ENCODE peak calls at places on chromosomes 12 and 14, in eight cellular contexts. Y is K562; Z is left ventricle myocardium inferior; A is RWPE1; J is right lobe of liver; M is esophagus muscularis mucosa; B is CD8-positive, alpha-beta T cell; G is astrocyte of the spinal cord. I is an unnamed sample.
A peak's percentile ranks its signal among the peaks of the same experiment; 100 is the strongest.

GRCh38 chr14:77327111-77327510 is 6.3 kb downstream of the GSTZ1 start:
- DNase-seq in Y (no peak), Z (no peak), A (no peak), J (no peak), M (no peak), B (no peak), G (no peak), I (no peak)

GRCh38 chr14:68225321-68225720 is 405.7 kb downstream of the RAD51B start:
- DNase-seq in Y (no peak), Z (no peak), A (no peak), J (no peak), M (no peak), B (no peak), G (no peak), I (no peak)

GRCh38 chr14:83556065-83556464 is 1973.9 kb upstream of the FLRT2 start:
- DNase-seq in Y (no peak), Z (no peak), A (no peak), J (no peak), M (no peak), B (no peak), G (peak; percentile 50), I (peak; percentile 12)

GRCh38 chr12:96878704-96879103 is 28.4 kb upstream of the NEDD1 start:
- DNase-seq in Y (no peak), Z (no peak), A (no peak), J (no peak), M (no peak), B (no peak), G (peak; percentile 75), I (peak; percentile 91)

GRCh38 chr12:124390442-124391116 is 95.7 kb downstream of the RFLNA start:
- DNase-seq in Y (no peak), Z (peak; percentile 66), A (peak; percentile 68), J (peak; percentile 68), M (no peak), B (no peak), G (peak; percentile 73), I (peak; percentile 80)

GRCh38 chr12:104291867-104292524 is 11.5 kb upstream of the EID3 start:
- DNase-seq in Y (no peak), Z (no peak), A (no peak), J (no peak), M (no peak), B (no peak), G (no peak), I (peak; percentile 4)

GRCh38 chr12:109346920-109347319 is 780 bp upstream of the MYO1H start:
- DNase-seq in Y (peak; percentile 21), Z (no peak), A (no peak), J (no peak), M (peak; percentile 12), B (no peak), G (no peak), I (no peak)

GRCh38 chr12:6424848-6425247 is 19.9 kb upstream of the CD27 start:
- DNase-seq in Y (peak; percentile 11), Z (no peak), A (no peak), J (no peak), M (no peak), B (no peak), G (no peak), I (no peak)

GRCh38 chr12:62598846-62599245 is 132.2 kb downstream of the MON2 start:
- DNase-seq in Y (no peak), Z (no peak), A (no peak), J (no peak), M (no peak), B (no peak), G (no peak), I (no peak)

GRCh38 chr12:52074006-52074405 is 4.2 kb downstream of the ATG101 start:
- DNase-seq in Y (no peak), Z (peak; percentile 70), A (no peak), J (no peak), M (no peak), B (no peak), G (peak; percentile 70), I (peak; percentile 31)

GRCh38 chr14:103630364-103631108 is 1.5 kb downstream of the KLC1 start:
- DNase-seq in Y (no peak), Z (no peak), A (no peak), J (no peak), M (no peak), B (no peak), G (peak; percentile 30), I (peak; percentile 32)

GRCh38 chr14:97180304-97181200 is 383.4 kb downstream of the VRK1 start:
- DNase-seq in Y (peak; percentile 38), Z (no peak), A (peak; percentile 67), J (no peak), M (peak; percentile 86), B (no peak), G (peak; percentile 65), I (no peak)

GRCh38 chr12:26452511-26452910 is 257.1 kb downstream of the SSPN start:
- DNase-seq in Y (no peak), Z (no peak), A (no peak), J (no peak), M (no peak), B (no peak), G (no peak), I (no peak)

GRCh38 chr14:104983231-104983721 is 2.3 kb upstream of the CLBA1 start:
- DNase-seq in Y (no peak), Z (no peak), A (no peak), J (no peak), M (no peak), B (no peak), G (no peak), I (no peak)

GRCh38 chr14:33855672-33856071 is 95.2 kb downstream of the EGLN3 start:
- DNase-seq in Y (no peak), Z (no peak), A (no peak), J (no peak), M (no peak), B (no peak), G (no peak), I (no peak)

GRCh38 chr12:58242803-58243628 is 301.6 kb downstream of the ATP23 start:
- DNase-seq in Y (no peak), Z (no peak), A (no peak), J (no peak), M (no peak), B (no peak), G (no peak), I (peak; percentile 6)

GRCh38 chr12:55720894-55721444 is 776 bp downstream of the RDH5 start:
- DNase-seq in Y (peak; percentile 56), Z (peak; percentile 56), A (peak; percentile 65), J (peak; percentile 77), M (no peak), B (no peak), G (peak; percentile 94), I (peak; percentile 92)

GRCh38 chr14:88488897-88489296 is 65.9 kb downstream of the PTPN21 start:
- DNase-seq in Y (no peak), Z (no peak), A (no peak), J (no peak), M (no peak), B (no peak), G (no peak), I (no peak)

GRCh38 chr14:66606826-66607225 is 98.9 kb downstream of the GPHN start:
- DNase-seq in Y (no peak), Z (no peak), A (no peak), J (no peak), M (no peak), B (no peak), G (no peak), I (no peak)

GRCh38 chr14:66613344-66613743 is 105.4 kb downstream of the GPHN start:
- DNase-seq in Y (no peak), Z (no peak), A (no peak), J (no peak), M (no peak), B (no peak), G (no peak), I (no peak)

GRCh38 chr14:66610154-66610563 is 102.2 kb downstream of the GPHN start:
- DNase-seq in Y (peak; percentile 4), Z (no peak), A (no peak), J (no peak), M (no peak), B (no peak), G (no peak), I (no peak)
- TF ChIP-seq CTCF in Y (peak; percentile 18), Z (peak; percentile 18), A (no peak), J (peak; percentile 44), M (no peak), B (no peak), G (peak; percentile 38), I (peak; percentile 19)

GRCh38 chr14:59190372-59190771 is 1.9 kb downstream of the DAAM1 start:
- DNase-seq in Y (peak; percentile 32), Z (no peak), A (no peak), J (no peak), M (no peak), B (no peak), G (no peak), I (no peak)
- TF ChIP-seq CTCF in Y (no peak), Z (no peak), A (peak; percentile 11), J (no peak), M (peak; percentile 6), B (no peak), G (peak; percentile 26), I (peak; percentile 21)

DNA sequence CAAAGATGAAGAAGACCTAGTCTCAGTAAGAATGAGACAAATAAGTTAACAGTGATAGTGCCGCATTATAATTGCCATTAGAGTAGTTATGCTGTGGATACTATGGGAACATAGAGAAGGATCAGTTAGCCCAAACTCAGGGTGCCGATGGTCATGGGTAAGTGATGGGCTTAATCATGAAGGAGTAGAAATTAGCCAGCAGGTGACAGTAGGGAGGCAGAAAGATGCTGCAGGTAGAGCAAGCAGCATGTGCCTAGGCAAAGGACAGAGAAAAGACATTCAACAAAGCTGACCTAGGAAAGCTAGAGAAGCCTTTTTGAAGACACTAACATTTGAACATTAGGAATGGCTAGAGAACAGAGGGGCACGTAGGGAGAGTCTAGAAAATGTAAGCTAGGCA is 30.6 kb upstream of the PTPRQ start:
- DNase-seq in Y (no peak), Z (no peak), A (no peak), J (no peak), M (no peak), B (no peak), G (no peak), I (no peak)
- TF ChIP-seq CTCF in Y (no peak), Z (no peak), A (no peak), J (no peak), M (no peak), B (no peak), G (no peak), I (peak; percentile 29)

GRCh38 chr14:94682736-94683135 is 70.5 kb downstream of the SERPINA3 start:
- DNase-seq in Y (no peak), Z (no peak), A (no peak), J (no peak), M (no peak), B (no peak), G (no peak), I (no peak)

GRCh38 chr14:94680498-94681288 is 68.5 kb downstream of the SERPINA3 start:
- DNase-seq in Y (no peak), Z (no peak), A (no peak), J (peak; percentile 45), M (no peak), B (no peak), G (no peak), I (no peak)

GRCh38 chr14:94682061-94682516 is 69.9 kb downstream of the SERPINA3 start:
- DNase-seq in Y (no peak), Z (no peak), A (no peak), J (no peak), M (no peak), B (no peak), G (peak; percentile 33), I (no peak)

GRCh38 chr14:94679941-94680340 is 67.8 kb downstream of the SERPINA3 start:
- DNase-seq in Y (no peak), Z (no peak), A (no peak), J (no peak), M (no peak), B (no peak), G (no peak), I (no peak)

GRCh38 chr14:94681300-94682060 is 69.3 kb downstream of the SERPINA3 start:
- DNase-seq in Y (peak; percentile 22), Z (no peak), A (peak; percentile 59), J (peak; percentile 40), M (no peak), B (no peak), G (peak; percentile 39), I (peak; percentile 53)
- TF ChIP-seq CTCF in Y (peak; percentile 31), Z (peak; percentile 32), A (peak; percentile 57), J (peak; percentile 86), M (peak; percentile 36), B (no peak), G (peak; percentile 67), I (peak; percentile 71)